ENCODE peak calls at places on chromosomes 4 and X, in four cellular contexts. B is IMR-90, F is H9, E is H1. T is an unnamed sample.

GRCh38 chrX:23434356-23434884 is 99.8 kb downstream of the PTCHD1 start:
- DNase-seq in B (peak; percentile 2), F (no peak), E (no peak), T (no peak)

GRCh38 chrX:68710870-68711576 is 63.6 kb downstream of the STARD8 start:
- DNase-seq in B (peak; percentile 53), F (peak; percentile 73), E (peak; percentile 56), T (peak; percentile 84)

GRCh38 chr4:169774466-169775445 is 17.0 kb upstream of the HPF1 start:
- DNase-seq in B (no peak), F (peak; percentile 69), E (peak; percentile 53), T (no peak)

GRCh38 chrX:69626129-69626528 is 10.2 kb downstream of the EDA start:
- DNase-seq in B (no peak), F (no peak), E (no peak), T (no peak)

GRCh38 chr4:117334451-117335188 is 249.2 kb upstream of the TRAM1L1 start:
- DNase-seq in B (no peak), F (no peak), E (no peak), T (no peak)

GRCh38 chrX:319579-320125 is 1.1 kb upstream of the GTPBP6 start:
- DNase-seq in B (no peak), F (no peak), E (no peak), T (no peak)

GRCh38 chr4:63232058-63232457 is 1177.2 kb downstream of the TECRL start:
- DNase-seq in B (no peak), F (no peak), E (no peak), T (no peak)

GRCh38 chrX:15790766-15791380 is 589 bp downstream of the ZRSR2 start:
- DNase-seq in B (peak; percentile 6), F (no peak), E (no peak), T (no peak)

GRCh38 chrX:13119386-13119785 is 75.0 kb upstream of the FAM9C start:
- DNase-seq in B (peak; percentile 56), F (no peak), E (no peak), T (no peak)

GRCh38 chrX:155215443-155216178 is 649 bp upstream of the VBP1 start:
- DNase-seq in B (no peak), F (no peak), E (no peak), T (no peak)

GRCh38 chr4:125317526-125317880 is 2.7 kb downstream of the FAT4 start:
- DNase-seq in B (peak; percentile 54), F (peak; percentile 72), E (no peak), T (peak; percentile 71)

GRCh38 chrX:70322784-70323183 is 32.9 kb downstream of the KIF4A start:
- DNase-seq in B (no peak), F (no peak), E (no peak), T (peak; percentile 8)

GRCh38 chr4:165905405-165906027 is 32.5 kb downstream of the TLL1 start:
- DNase-seq in B (no peak), F (no peak), E (no peak), T (peak; percentile 43)

GRCh38 chr4:125303058-125303457 is 11.7 kb upstream of the FAT4 start:
- DNase-seq in B (peak; percentile 77), F (no peak), E (no peak), T (no peak)

GRCh38 chr4:3371038-3371437 is 70.7 kb upstream of the HGFAC start:
- DNase-seq in B (no peak), F (no peak), E (no peak), T (peak; percentile 57)

GRCh38 chr4:128770807-128771206 is 38.7 kb upstream of the JADE1 start:
- DNase-seq in B (no peak), F (no peak), E (no peak), T (no peak)

GRCh38 chr4:170872794-170873193 is 783.0 kb upstream of the AADAT start:
- DNase-seq in B (no peak), F (no peak), E (no peak), T (no peak)

GRCh38 chrX:100895365-100896075 is 21.4 kb upstream of the NOX1 start:
- DNase-seq in B (peak; percentile 44), F (peak; percentile 52), E (peak; percentile 42), T (peak; percentile 63)

GRCh38 chr4:127370495-127371069 is 262.2 kb upstream of the INTU start:
- DNase-seq in B (peak; percentile 1), F (no peak), E (no peak), T (no peak)

GRCh38 chr4:168384437-168385141 is 66.0 kb upstream of the DDX60 start:
- DNase-seq in B (peak; percentile 28), F (no peak), E (no peak), T (no peak)

GRCh38 chrX:136710324-136710951 is 62.5 kb downstream of the CD40LG start:
- DNase-seq in B (peak; percentile 63), F (no peak), E (no peak), T (peak; percentile 37)

GRCh38 chrX:1150569-1151347 is 61.7 kb downstream of the CRLF2 start:
- DNase-seq in B (no peak), F (peak; percentile 11), E (peak; percentile 37), T (no peak)

GRCh38 chr4:152257601-152258066 is 278.3 kb downstream of the FBXW7 start:
- DNase-seq in B (peak; percentile 31), F (no peak), E (no peak), T (peak; percentile 94)

GRCh38 chrX:153476628-153477027 is 6.3 kb upstream of the HAUS7 start:
- DNase-seq in B (peak; percentile 25), F (no peak), E (no peak), T (no peak)

GRCh38 chr4:107913283-107913899 is 18.0 kb upstream of the CYP2U1 start:
- DNase-seq in B (peak; percentile 76), F (no peak), E (no peak), T (peak; percentile 77)

GRCh38 chr4:169000315-169000714 is 9.7 kb downstream of the CBR4 start:
- DNase-seq in B (no peak), F (no peak), E (no peak), T (no peak)

GRCh38 chr4:182427530-182427929 is 184.3 kb downstream of the TENM3 start:
- DNase-seq in B (peak; percentile 79), F (no peak), E (no peak), T (no peak)

GRCh38 chr4:90543419-90544170 is 416.4 kb downstream of the CCSER1 start:
- DNase-seq in B (no peak), F (no peak), E (no peak), T (no peak)

GRCh38 chrX:120428309-120428708 is 40.8 kb downstream of the LAMP2 start:
- DNase-seq in B (no peak), F (no peak), E (no peak), T (peak; percentile 83)

GRCh38 chrX:1336331-1337143 is at the start of gene IL3RA:
- DNase-seq in B (no peak), F (no peak), E (no peak), T (no peak)

GRCh38 chr4:1377606-1378261 is 28.5 kb downstream of the NKX1-1 start:
- DNase-seq in B (no peak), F (no peak), E (no peak), T (no peak)

GRCh38 chr4:40255722-40256281 is 59.0 kb downstream of the RHOH start:
- DNase-seq in B (peak; percentile 99), F (no peak), E (no peak), T (no peak)

GRCh38 chr4:1192493-1193205 is 20.3 kb upstream of the SPON2 start:
- DNase-seq in B (no peak), F (peak; percentile 19), E (no peak), T (no peak)

GRCh38 chrX:20364238-20364637 is 97.5 kb upstream of the RPS6KA3 start:
- DNase-seq in B (no peak), F (no peak), E (no peak), T (no peak)

GRCh38 chr4:182556576-182556975 is 313.4 kb downstream of the TENM3 start:
- DNase-seq in B (peak; percentile 82), F (no peak), E (no peak), T (peak; percentile 58)

GRCh38 chr4:151238477-151238876 is 38.5 kb upstream of the PRSS48 start:
- DNase-seq in B (peak; percentile 6), F (no peak), E (no peak), T (no peak)

GRCh38 chr4:10299601-10300000 is 157.6 kb downstream of the ZNF518B start:
- DNase-seq in B (no peak), F (no peak), E (no peak), T (no peak)

GRCh38 chr4:92305148-92305877 is 1.5 kb downstream of the GRID2 start:
- DNase-seq in B (peak; percentile 32), F (peak; percentile 96), E (peak; percentile 93), T (peak; percentile 97)

GRCh38 chr4:4575284-4576211 is 33.7 kb upstream of the STX18 start:
- DNase-seq in B (peak; percentile 18), F (peak; percentile 84), E (peak; percentile 83), T (peak; percentile 94)
- H3K4me2 ChIP-seq in B (peak overlapping the region; percentile 88), F (peak overlapping the region; percentile 62), E (peak overlapping the region; percentile 77), T (peak overlapping the region; percentile 62)

GRCh38 chr4:6957148-6957520 is 47.5 kb downstream of the TBC1D14 start:
- DNase-seq in B (peak; percentile 68), F (no peak), E (no peak), T (no peak)

GRCh38 chr4:6956434-6957147 is 47.0 kb downstream of the TBC1D14 start:
- DNase-seq in B (no peak), F (no peak), E (no peak), T (no peak)

GRCh38 chr4:6959261-6959660 is 49.6 kb downstream of the TBC1D14 start:
- DNase-seq in B (no peak), F (no peak), E (peak; percentile 43), T (no peak)

GRCh38 chr4:6956087-6956433 is 46.4 kb downstream of the TBC1D14 start:
- DNase-seq in B (no peak), F (no peak), E (no peak), T (no peak)

GRCh38 chr4:6957994-6958393 is 48.4 kb downstream of the TBC1D14 start:
- DNase-seq in B (no peak), F (no peak), E (peak; percentile 39), T (no peak)
- H3K79me1 ChIP-seq in B (peaks cover 52% of the 10 kb centered on the region), F (no peaks in the 10 kb centered on the region), E (peaks cover 17% of the 10 kb centered on the region), T (peaks cover 1% of the 10 kb centered on the region)

GRCh38 chr4:26260571-26260970 is 60.2 kb upstream of the RBPJ start:
- DNase-seq in B (no peak), F (no peak), E (no peak), T (no peak)

GRCh38 chr4:26264109-26264508 is 56.7 kb upstream of the RBPJ start:
- DNase-seq in B (no peak), F (no peak), E (no peak), T (no peak)

GRCh38 chr4:26263165-26263564 is 57.6 kb upstream of the RBPJ start:
- DNase-seq in B (no peak), F (peak; percentile 65), E (no peak), T (peak; percentile 70)

GRCh38 chr4:26257850-26258249 is 63.0 kb upstream of the RBPJ start:
- DNase-seq in B (no peak), F (no peak), E (no peak), T (no peak)

DNA sequence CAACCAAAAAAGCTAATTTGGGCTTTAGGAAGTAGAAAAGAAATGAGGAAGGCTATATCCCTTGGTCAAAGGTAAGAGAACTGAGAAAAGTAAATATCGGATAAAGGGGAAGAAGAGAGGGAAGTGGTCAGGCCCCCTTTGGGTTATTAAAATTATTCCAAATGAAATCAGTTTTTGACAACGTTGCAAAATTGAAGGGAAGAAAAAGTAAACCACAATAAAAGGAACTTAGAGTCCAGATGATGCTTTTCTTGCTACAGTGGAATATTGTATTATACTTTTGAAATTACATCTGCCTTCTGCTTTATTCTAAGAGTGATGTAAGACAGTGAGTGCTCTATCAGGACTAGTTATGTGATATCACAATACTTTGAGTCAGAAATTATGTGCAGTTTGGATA is 59.4 kb upstream of the RBPJ start:
- DNase-seq in B (no peak), F (no peak), E (no peak), T (no peak)
- H4K5ac ChIP-seq in B (no peak overlapping the region), F (no peak overlapping the region), E (no peak overlapping the region), T (no peak overlapping the region)

GRCh38 chr4:138010639-138011038 is 231.5 kb downstream of the SLC7A11 start:
- DNase-seq in B (no peak), F (no peak), E (no peak), T (no peak)
- H3K4me2 ChIP-seq in B (no peak overlapping the region), F (no peak overlapping the region), E (no peak overlapping the region), T (no peak overlapping the region)